ENCODE peak calls at places on chromosomes 12 and 14, in ten cellular contexts. Z is stomach, U is heart right ventricle, Q is cardiac muscle cell, P is mesothelial cell of epicardium, O is AG04450, X is type B pancreatic cell, T is GM20000, Y is natural killer cell, C is GM23338. B is an unnamed sample.

GRCh38 chr14:99035268-99035667 is 236.7 kb downstream of the BCL11B start:
- DNase-seq in Q (no peak), P (no peak), Y (no peak), Z (no peak), X (no peak), U (peak; percentile 46), O (no peak), T (no peak), C (no peak), B (no peak)

GRCh38 chr14:59028476-59029202 is 159.8 kb upstream of the DAAM1 start:
- DNase-seq in O (peak; percentile 93), Y (no peak), T (peak; percentile 68), C (peak; percentile 71), P (no peak), X (no peak), Z (peak; percentile 55), Q (peak; percentile 74), U (peak; percentile 25), B (peak; percentile 37)

GRCh38 chr12:76275511-76276093 is 72.6 kb downstream of the BBS10 start:
- DNase-seq in O (no peak), P (no peak), C (no peak), U (no peak), Q (no peak), Z (no peak), T (no peak), X (no peak), Y (no peak), B (no peak)

GRCh38 chr12:80551897-80552296 is 107.9 kb downstream of the PTPRQ start:
- DNase-seq in X (no peak), U (no peak), C (no peak), O (peak; percentile 88), Z (no peak), P (no peak), T (no peak), Q (no peak), Y (no peak), B (peak; percentile 96)

GRCh38 chr12:96196781-96197180 is 2.6 kb downstream of the ELK3 start:
- DNase-seq in Y (no peak), X (no peak), T (no peak), P (no peak), Q (no peak), O (no peak), U (no peak), C (no peak), Z (no peak), B (no peak)

GRCh38 chr12:49838973-49839633 is 3.8 kb downstream of the BCDIN3D start:
- DNase-seq in O (no peak), Z (no peak), X (no peak), Y (no peak), C (peak; percentile 80), Q (peak; percentile 51), T (peak; percentile 40), U (no peak), P (no peak), B (no peak)

GRCh38 chr12:73413974-73414373 is 1123.7 kb upstream of the ATXN7L3B start:
- DNase-seq in T (no peak), P (no peak), X (no peak), Z (no peak), O (no peak), U (no peak), Y (no peak), Q (no peak), C (no peak), B (no peak)

GRCh38 chr14:90049390-90049789 is 12.4 kb upstream of the KCNK13 start:
- DNase-seq in P (no peak), U (no peak), T (no peak), Q (no peak), C (peak; percentile 31), O (no peak), Z (no peak), X (no peak), Y (no peak), B (no peak)

GRCh38 chr14:48398675-48399282 is 723.4 kb upstream of the MDGA2 start:
- DNase-seq in T (peak; percentile 12), P (no peak), U (no peak), Q (peak; percentile 65), Y (no peak), C (peak; percentile 88), X (no peak), O (no peak), Z (no peak), B (no peak)

GRCh38 chr12:75923964-75924666 is 107.5 kb downstream of the PHLDA1 start:
- DNase-seq in Q (no peak), O (no peak), T (no peak), U (no peak), Z (no peak), C (no peak), P (no peak), Y (no peak), X (no peak), B (no peak)

GRCh38 chr12:43728117-43728516 is 30.5 kb downstream of the PUS7L start:
- DNase-seq in Y (no peak), O (no peak), X (no peak), T (no peak), P (no peak), U (no peak), Z (no peak), Q (no peak), C (no peak), B (no peak)
- TF ChIP-seq CTCF in Y (no peak), O (no peak), X (peak; percentile 71), T (no peak), P (peak; percentile 55), U (no peak), Z (no peak), Q (peak; percentile 25), C (peak; percentile 51), B (no peak)

GRCh38 chr14:91614187-91614586 is 104.1 kb upstream of the PPP4R3A start:
- DNase-seq in T (no peak), U (no peak), Z (no peak), Q (no peak), X (no peak), O (no peak), C (no peak), Y (no peak), P (no peak), B (no peak)
- TF ChIP-seq CTCF in T (no peak), U (no peak), Z (no peak), Q (no peak), X (no peak), O (no peak), C (no peak), Y (no peak), P (no peak), B (no peak)

GRCh38 chr12:6327591-6328041 is 14.3 kb downstream of the TNFRSF1A start:
- DNase-seq in O (no peak), C (no peak), X (no peak), Y (no peak), T (no peak), Z (no peak), U (no peak), P (no peak), Q (no peak), B (no peak)

GRCh38 chr12:6328045-6328779 is 13.7 kb downstream of the TNFRSF1A start:
- DNase-seq in X (no peak), P (no peak), U (no peak), Y (no peak), Q (no peak), Z (no peak), O (no peak), T (no peak), C (no peak), B (no peak)

GRCh38 chr12:6327159-6327558 is 14.7 kb downstream of the TNFRSF1A start:
- DNase-seq in U (no peak), Q (no peak), O (no peak), X (no peak), Y (no peak), C (no peak), P (no peak), T (no peak), Z (no peak), B (no peak)

GRCh38 chr12:6324936-6325750 is 14.7 kb downstream of the PLEKHG6 start:
- DNase-seq in Q (no peak), U (no peak), X (no peak), T (no peak), Z (peak; percentile 48), Y (no peak), C (no peak), O (no peak), P (no peak), B (no peak)

GRCh38 chr12:6326316-6326959 is 15.4 kb downstream of the TNFRSF1A start:
- DNase-seq in T (peak; percentile 75), P (no peak), Y (no peak), C (peak; percentile 86), O (no peak), Z (peak; percentile 46), U (peak; percentile 77), Q (peak; percentile 80), X (no peak), B (no peak)
- TF ChIP-seq CTCF in T (no peak), P (no peak), Y (no peak), C (peak; percentile 64), O (peak; percentile 53), Z (peak; percentile 49), U (peak; percentile 50), Q (peak; percentile 43), X (peak; percentile 67), B (peak; percentile 44)

GRCh38 chr14:106204063-106204462 is 677.7 kb downstream of the TMEM121 start:
- DNase-seq in Z (no peak), Y (no peak), O (no peak), U (no peak), C (no peak), Q (no peak), P (no peak), T (no peak), X (no peak), B (no peak)
- TF ChIP-seq CTCF in Z (no peak), Y (no peak), O (no peak), U (no peak), C (no peak), Q (no peak), P (no peak), T (no peak), X (no peak), B (no peak)

DNA sequence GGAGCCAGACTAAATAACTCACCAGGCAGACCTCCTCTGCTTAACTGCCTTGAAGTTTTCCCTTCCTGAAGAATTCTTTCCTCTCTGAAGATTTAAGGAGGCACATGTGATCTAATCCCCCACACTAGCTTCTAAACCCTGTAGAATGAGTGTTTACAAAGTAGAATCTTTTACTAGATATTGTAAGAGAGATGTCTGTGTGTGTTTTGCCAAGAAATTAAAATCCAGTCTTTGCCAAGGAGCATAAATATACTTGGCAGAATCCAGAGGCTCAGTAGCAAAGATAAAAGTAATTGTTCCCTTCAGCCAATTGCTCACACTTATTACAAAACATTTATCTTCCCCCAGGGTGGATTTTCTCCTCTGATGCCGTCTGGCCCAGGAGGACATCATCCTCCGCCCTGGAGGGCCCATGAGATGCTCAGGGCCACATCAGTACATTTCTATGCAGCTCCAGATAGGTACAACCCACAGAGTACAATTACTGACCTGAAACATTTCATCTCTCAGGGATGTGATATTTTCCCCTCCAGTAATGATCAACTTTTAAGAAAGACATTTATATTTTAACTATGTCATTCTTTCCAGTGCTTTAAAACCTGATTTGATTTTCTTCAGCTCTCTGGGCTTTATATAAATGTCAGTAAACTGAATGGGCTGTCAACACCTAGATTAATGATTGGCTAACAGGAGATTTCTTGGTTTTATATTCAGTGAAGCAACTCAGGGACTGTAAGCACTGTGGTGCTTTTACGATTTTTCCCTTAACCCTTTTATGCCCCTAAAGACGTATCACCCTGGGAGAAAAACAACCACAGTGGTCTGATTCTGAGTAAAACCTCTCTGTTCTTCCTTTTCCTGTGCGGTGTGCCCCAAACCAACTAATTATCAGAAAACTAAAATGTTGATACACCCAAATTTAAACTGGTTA is 37.7 kb downstream of the PTGER2 start:
- DNase-seq in X (no peak), O (no peak), Z (no peak), P (no peak), T (no peak), C (no peak), Y (no peak), U (no peak), Q (no peak), B (no peak)
- TF ChIP-seq CTCF in X (no peak), O (no peak), Z (no peak), P (no peak), T (no peak), C (no peak), Y (no peak), U (no peak), Q (no peak), B (no peak)